ENCODE peak calls at places on chromosomes 2 and 18, in six cellular contexts. V is fibroblast of villous mesenchyme, R is left ventricle myocardium inferior, X is body of pancreas, F is Panc1, U is GM23338. P is an unnamed sample.

GRCh38 chr2:184683923-184684322 is 85.6 kb downstream of the ZNF804A start:
- DNase-seq in V (peak; percentile 4), R (no peak), X (no peak), F (no peak), U (no peak), P (no peak)

GRCh38 chr2:181752301-181752700 is 72.0 kb upstream of the NEUROD1 start:
- DNase-seq in V (peak; percentile 13), R (no peak), X (no peak), F (no peak), U (no peak), P (no peak)

GRCh38 chr2:216987176-216987809 is 127.4 kb upstream of the TNP1 start:
- DNase-seq in V (no peak), R (no peak), X (no peak), F (no peak), U (no peak), P (no peak)

GRCh38 chr18:33839452-33840225 is 261.6 kb downstream of the ASXL3 start:
- DNase-seq in V (peak; percentile 52), R (no peak), X (no peak), F (no peak), U (peak; percentile 87), P (no peak)

GRCh38 chr2:73982140-73982617 is 2.5 kb upstream of the TET3 start:
- DNase-seq in V (peak; percentile 18), R (no peak), X (no peak), F (no peak), U (no peak), P (no peak)

GRCh38 chr18:58201728-58202405 is 157.8 kb downstream of the NEDD4L start:
- DNase-seq in V (no peak), R (no peak), X (no peak), F (no peak), U (no peak), P (no peak)

GRCh38 chr2:222383255-222383654 is 41.1 kb upstream of the SGPP2 start:
- DNase-seq in V (no peak), R (no peak), X (no peak), F (no peak), U (no peak), P (no peak)

GRCh38 chr18:30957086-30957485 is 85.5 kb downstream of the DSC3 start:
- DNase-seq in V (no peak), R (no peak), X (no peak), F (no peak), U (no peak), P (no peak)

GRCh38 chr2:20231632-20232031 is 6.7 kb upstream of the SDC1 start:
- DNase-seq in V (no peak), R (no peak), X (no peak), F (peak; percentile 96), U (peak; percentile 64), P (no peak)

GRCh38 chr2:37000273-37000780 is 34.0 kb upstream of the STRN start:
- DNase-seq in V (no peak), R (no peak), X (no peak), F (no peak), U (no peak), P (no peak)

GRCh38 chr18:55421612-55422381 is 166.2 kb downstream of the TCF4 start:
- DNase-seq in V (peak; percentile 54), R (no peak), X (no peak), F (no peak), U (no peak), P (no peak)

GRCh38 chr2:42881732-42882131 is 89.3 kb upstream of the HAAO start:
- DNase-seq in V (no peak), R (no peak), X (no peak), F (no peak), U (no peak), P (no peak)

GRCh38 chr2:217090884-217091283 is 231.0 kb upstream of the TNP1 start:
- DNase-seq in V (no peak), R (no peak), X (no peak), F (no peak), U (no peak), P (no peak)

GRCh38 chr2:144548088-144548487 is 28.2 kb upstream of the ZEB2 start:
- DNase-seq in V (no peak), R (no peak), X (no peak), F (no peak), U (no peak), P (no peak)

GRCh38 chr18:76821875-76822509 is 365 bp upstream of the ZNF236 start:
- DNase-seq in V (peak; percentile 55), R (peak; percentile 53), X (peak; percentile 65), F (no peak), U (peak; percentile 54), P (peak; percentile 63)

GRCh38 chr2:83017366-83018090 is 1441.6 kb downstream of the SUCLG1 start:
- DNase-seq in V (no peak), R (no peak), X (no peak), F (no peak), U (no peak), P (no peak)

GRCh38 chr2:101520246-101520645 is 45.3 kb upstream of the RFX8 start:
- DNase-seq in V (peak; percentile 51), R (no peak), X (no peak), F (no peak), U (no peak), P (no peak)

GRCh38 chr2:95063401-95063958 is 38.0 kb downstream of the MAL start:
- DNase-seq in V (no peak), R (no peak), X (no peak), F (no peak), U (no peak), P (no peak)

GRCh38 chr2:100561191-100561590 is 1.6 kb upstream of the PDCL3 start:
- DNase-seq in V (no peak), R (no peak), X (no peak), F (peak; percentile 72), U (no peak), P (no peak)

GRCh38 chr2:205734436-205734835 is 52.1 kb downstream of the NRP2 start:
- DNase-seq in V (peak; percentile 88), R (no peak), X (no peak), F (no peak), U (peak; percentile 73), P (no peak)

GRCh38 chr2:28268386-28268785 is 124.3 kb upstream of the FOSL2 start:
- DNase-seq in V (peak; percentile 69), R (no peak), X (no peak), F (no peak), U (no peak), P (no peak)

GRCh38 chr2:159921752-159922404 is 123.9 kb upstream of the CD302 start:
- DNase-seq in V (peak; percentile 50), R (peak; percentile 76), X (peak; percentile 69), F (peak; percentile 8), U (peak; percentile 96), P (peak; percentile 74)

DNA sequence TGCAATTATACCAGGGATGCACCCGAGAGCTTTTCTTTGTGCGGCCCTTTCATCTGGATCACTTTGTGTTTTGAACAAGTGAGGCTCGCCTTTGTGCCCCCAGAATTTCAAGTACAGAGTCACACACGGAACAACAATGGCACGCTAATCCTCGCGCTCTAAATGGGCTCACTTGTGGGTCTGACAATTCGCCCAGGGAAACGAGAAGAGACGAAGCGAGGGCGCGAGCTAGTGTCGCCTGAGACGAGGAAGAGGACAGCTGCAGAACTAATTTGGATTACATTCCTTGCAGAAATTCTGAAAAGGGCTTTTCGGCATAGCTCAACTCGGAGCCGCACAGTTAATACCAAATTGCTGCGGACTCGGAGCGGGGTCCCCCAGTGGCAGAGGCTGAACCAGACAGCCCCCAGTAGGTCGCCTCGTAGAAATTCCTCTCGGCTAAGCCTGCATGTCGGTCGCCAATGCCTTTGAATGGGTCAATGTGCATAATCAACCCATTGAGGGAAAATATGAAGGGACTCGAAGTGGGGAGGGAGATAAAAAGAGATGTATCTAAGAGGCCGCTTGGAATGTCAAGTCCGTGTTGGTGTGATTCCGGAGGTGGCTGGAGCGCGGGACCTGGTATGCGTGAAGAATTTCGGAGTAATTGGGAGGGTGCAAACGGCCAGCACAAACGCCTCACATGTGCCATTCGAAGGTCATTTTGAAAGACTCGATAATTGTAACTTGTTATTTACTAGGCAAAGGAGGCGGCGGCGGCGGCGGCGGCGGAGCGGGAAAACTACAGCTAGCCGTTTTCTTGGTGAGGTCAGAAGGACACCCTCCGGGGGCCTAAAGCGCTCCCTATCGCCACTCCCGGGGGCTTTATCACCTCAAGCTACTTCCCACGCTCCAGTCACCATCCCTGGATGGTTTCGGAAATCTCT is 2.0 kb downstream of the ERBB4 start:
- DNase-seq in V (no peak), R (no peak), X (peak; percentile 16), F (no peak), U (peak; percentile 67), P (no peak)
- TF ChIP-seq CTCF in V (no peak), R (no peak), X (no peak), F (no peak), U (no peak), P (no peak)

GRCh38 chr2:239143858-239144712 is 256.7 kb downstream of the HDAC4 start:
- DNase-seq in V (peak; percentile 65), R (no peak), X (peak; percentile 21), F (peak; percentile 8), U (peak; percentile 77), P (no peak)
- TF ChIP-seq CTCF in V (peak; percentile 82), R (peak; percentile 72), X (peak; percentile 40), F (peak; percentile 81), U (peak; percentile 60), P (peak; percentile 72)

GRCh38 chr2:197134206-197134605 is 176.4 kb downstream of the ANKRD44 start:
- DNase-seq in V (peak; percentile 13), R (no peak), X (no peak), F (no peak), U (no peak), P (no peak)
- TF ChIP-seq CTCF in V (peak; percentile 21), R (no peak), X (no peak), F (peak; percentile 11), U (no peak), P (no peak)

GRCh38 chr2:1136071-1136470 is 185.4 kb downstream of the SNTG2 start:
- DNase-seq in V (no peak), R (no peak), X (no peak), F (no peak), U (peak; percentile 64), P (no peak)
- TF ChIP-seq CTCF in V (no peak), R (no peak), X (peak; percentile 54), F (peak; percentile 65), U (peak; percentile 71), P (no peak)

DNA sequence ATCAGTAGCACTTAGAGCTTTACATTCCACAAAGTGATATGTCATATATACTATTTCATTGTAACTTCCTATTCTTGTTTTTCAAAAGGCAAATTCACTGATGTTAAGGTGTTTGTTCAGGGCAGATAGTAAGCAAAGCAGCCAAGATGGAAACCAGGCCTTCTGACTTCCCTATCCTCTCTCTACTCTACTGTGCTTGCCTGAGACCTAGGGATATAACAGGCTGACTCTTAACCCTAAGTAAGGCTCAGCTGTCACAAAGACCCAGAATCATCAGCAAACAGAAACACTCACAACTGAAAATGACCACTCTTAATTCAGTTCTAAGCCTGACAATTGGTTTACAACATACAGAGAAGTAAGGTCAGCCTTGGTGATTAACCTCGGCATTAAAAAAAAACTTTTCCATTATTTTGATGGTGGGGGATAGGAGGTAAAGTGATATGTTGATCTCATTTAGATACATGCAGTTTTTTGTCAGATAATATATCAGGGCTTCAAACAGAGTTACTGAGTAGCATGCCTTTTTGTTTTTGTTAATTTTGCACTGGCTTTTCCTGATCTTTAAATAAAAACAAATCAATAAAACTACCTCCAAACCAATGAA is 95.4 kb upstream of the CHRNA1 start:
- DNase-seq in V (no peak), R (no peak), X (no peak), F (no peak), U (no peak), P (no peak)
- TF ChIP-seq CTCF in V (no peak), R (no peak), X (no peak), F (no peak), U (no peak), P (no peak)